ENCODE peak calls at places on chromosomes 12 and 14, in four cellular contexts. E is dermis blood vessel endothelial cell, X is GM18507, F is COR-L47. M is an unnamed sample.

GRCh38 chr12:50314629-50315312 is 31.5 kb upstream of the LIMA1 start:
- DNase-seq in E (peak; percentile 78), X (peak; percentile 35), F (peak; percentile 7), M (peak; percentile 65)

GRCh38 chr12:11823043-11823442 is 173.6 kb downstream of the ETV6 start:
- DNase-seq in E (no peak), X (no peak), F (no peak), M (no peak)

GRCh38 chr14:24189460-24189859 is 844 bp upstream of the IPO4 start:
- DNase-seq in E (no peak), X (no peak), F (no peak), M (no peak)

GRCh38 chr12:27899151-27899661 is 73.3 kb downstream of the PTHLH start:
- DNase-seq in E (no peak), X (no peak), F (no peak), M (no peak)

GRCh38 chr12:24754690-24755638 is 193.9 kb downstream of the BCAT1 start:
- DNase-seq in E (no peak), X (no peak), F (no peak), M (no peak)

GRCh38 chr14:74245292-74245691 is 6.0 kb downstream of the VSX2 start:
- DNase-seq in E (no peak), X (no peak), F (no peak), M (no peak)

GRCh38 chr12:98146043-98146442 is 369.3 kb upstream of the TMPO start:
- DNase-seq in E (no peak), X (no peak), F (no peak), M (no peak)

GRCh38 chr12:53213348-53213747 is 6.3 kb upstream of the ITGB7 start:
- DNase-seq in E (peak; percentile 89), X (peak; percentile 58), F (peak; percentile 80), M (peak; percentile 82)

GRCh38 chr12:71392521-71393145 is 47.0 kb upstream of the LGR5 start:
- DNase-seq in E (peak; percentile 82), X (peak; percentile 12), F (peak; percentile 59), M (peak; percentile 63)

GRCh38 chr14:74638066-74638465 is 26.0 kb upstream of the LTBP2 start:
- DNase-seq in E (peak; percentile 64), X (no peak), F (no peak), M (no peak)

GRCh38 chr14:75442642-75443041 is 14.8 kb downstream of the JDP2 start:
- DNase-seq in E (no peak), X (no peak), F (no peak), M (no peak)

GRCh38 chr14:72478397-72479025 is 415.4 kb downstream of the DPF3 start:
- DNase-seq in E (no peak), X (no peak), F (no peak), M (no peak)

GRCh38 chr14:89640141-89640540 is 223.1 kb upstream of the FOXN3 start:
- DNase-seq in E (no peak), X (no peak), F (no peak), M (no peak)

GRCh38 chr14:102210421-102211042 is 70.8 kb downstream of the WDR20 start:
- DNase-seq in E (no peak), X (no peak), F (no peak), M (no peak)

M was measured in GM20000.